ENCODE peak calls at places on chromosomes 11 and 22, in six cellular contexts. R is sigmoid colon, T is suprapubic skin, O is spleen, X is SK-N-SH, I is upper lobe of left lung. K is an unnamed sample.

GRCh38 chr11:19365743-19366410 is 125.1 kb upstream of the E2F8 start:
- DNase-seq in R (no peak), T (no peak), O (no peak), X (no peak), I (no peak), K (no peak)

GRCh38 chr11:116786360-116786759 is 1.5 kb downstream of the ZPR1 start:
- DNase-seq in R (no peak), T (no peak), O (no peak), X (no peak), I (no peak), K (no peak)

GRCh38 chr11:128482512-128483191 is 104.7 kb downstream of the ETS1 start:
- DNase-seq in R (peak), T (no peak), O (no peak), X (no peak), I (no peak), K (no peak)

GRCh38 chr11:64541131-64541530 is 49.9 kb upstream of the SLC22A12 start:
- DNase-seq in R (no peak), T (no peak), O (peak), X (no peak), I (no peak), K (no peak)

GRCh38 chr22:42067706-42068350 is 2.8 kb downstream of the NAGA start:
- DNase-seq in R (no peak), T (no peak), O (peak), X (no peak), I (no peak), K (no peak)

GRCh38 chr11:35946766-35947165 is 2.9 kb downstream of the LDLRAD3 start:
- DNase-seq in R (no peak), T (no peak), O (no peak), X (no peak), I (no peak), K (no peak)

GRCh38 chr22:43253839-43254238 is 66.9 kb upstream of the TTLL12 start:
- DNase-seq in R (no peak), T (no peak), O (no peak), X (no peak), I (no peak), K (no peak)

GRCh38 chr11:121161349-121161917 is 60.4 kb downstream of the TECTA start:
- DNase-seq in R (no peak), T (no peak), O (no peak), X (no peak), I (no peak), K (no peak)

GRCh38 chr11:44466531-44467179 is 98.8 kb upstream of the CD82 start:
- DNase-seq in R (no peak), T (no peak), O (no peak), X (no peak), I (no peak), K (no peak)

GRCh38 chr11:65433657-65434056 is 11.1 kb downstream of the NEAT1 start:
- DNase-seq in R (peak), T (no peak), O (no peak), X (no peak), I (peak), K (no peak)

GRCh38 chr22:32803020-32803758 is 1.7 kb downstream of the TIMP3 start:
- DNase-seq in R (peak), T (no peak), O (no peak), X (no peak), I (no peak), K (no peak)

GRCh38 chr11:128905345-128906184 is 14.4 kb downstream of the KCNJ5 start:
- DNase-seq in R (no peak), T (no peak), O (no peak), X (peak), I (peak), K (peak)

GRCh38 chr11:116930177-116930576 is 92.8 kb upstream of the APOA1 start:
- DNase-seq in R (no peak), T (no peak), O (peak), X (no peak), I (no peak), K (no peak)

GRCh38 chr11:95451682-95452081 is 220.7 kb upstream of the SESN3 start:
- DNase-seq in R (no peak), T (no peak), O (no peak), X (no peak), I (no peak), K (no peak)

GRCh38 chr11:61378713-61379313 is 13.6 kb upstream of the TMEM216 start:
- DNase-seq in R (peak), T (no peak), O (no peak), X (no peak), I (no peak), K (no peak)

GRCh38 chr11:78310500-78310909 is 107.1 kb downstream of the GAB2 start:
- DNase-seq in R (peak), T (no peak), O (no peak), X (no peak), I (no peak), K (peak)

GRCh38 chr11:2988996-2989395 is 3.1 kb downstream of the NAP1L4 start:
- DNase-seq in R (no peak), T (no peak), O (no peak), X (no peak), I (no peak), K (no peak)

GRCh38 chr11:61162092-61162935 is 1.1 kb upstream of the VPS37C start:
- DNase-seq in R (peak), T (peak), O (no peak), X (peak), I (peak), K (no peak)

GRCh38 chr11:129013737-129014475 is 71.2 kb upstream of the TP53AIP1 start:
- DNase-seq in R (no peak), T (no peak), O (no peak), X (no peak), I (no peak), K (no peak)

GRCh38 chr11:78364128-78364751 is 53.4 kb downstream of the GAB2 start:
- DNase-seq in R (no peak), T (no peak), O (no peak), X (no peak), I (no peak), K (no peak)

GRCh38 chr11:73268671-73269271 is 3.4 kb upstream of the P2RY6 start:
- DNase-seq in R (peak), T (no peak), O (no peak), X (no peak), I (no peak), K (no peak)

GRCh38 chr11:14386081-14386480 is 27.1 kb upstream of the RRAS2 start:
- DNase-seq in R (no peak), T (no peak), O (no peak), X (no peak), I (no peak), K (no peak)

GRCh38 chr11:14384338-14384737 is 25.4 kb upstream of the RRAS2 start:
- DNase-seq in R (no peak), T (no peak), O (no peak), X (no peak), I (no peak), K (no peak)

GRCh38 chr11:14390669-14391068 is 31.7 kb upstream of the RRAS2 start:
- DNase-seq in R (no peak), T (no peak), O (no peak), X (no peak), I (no peak), K (no peak)

GRCh38 chr11:14388352-14388751 is 29.4 kb upstream of the RRAS2 start:
- DNase-seq in R (no peak), T (no peak), O (no peak), X (no peak), I (no peak), K (no peak)

GRCh38 chr11:14386895-14387480 is 28.0 kb upstream of the RRAS2 start:
- DNase-seq in R (no peak), T (no peak), O (no peak), X (peak), I (no peak), K (no peak)
- TF ChIP-seq POLR2AphosphoS5 in R (no peak), T (no peak), O (no peak), X (no peak), I (no peak), K (no peak)

GRCh38 chr22:37623075-37624016 is 14.7 kb downstream of the GGA1 start:
- DNase-seq in R (peak), T (no peak), O (peak), X (peak), I (peak), K (peak)
- TF ChIP-seq POLR2AphosphoS5 in R (no peak), T (no peak), O (peak), X (no peak), I (no peak), K (peak)

DNA sequence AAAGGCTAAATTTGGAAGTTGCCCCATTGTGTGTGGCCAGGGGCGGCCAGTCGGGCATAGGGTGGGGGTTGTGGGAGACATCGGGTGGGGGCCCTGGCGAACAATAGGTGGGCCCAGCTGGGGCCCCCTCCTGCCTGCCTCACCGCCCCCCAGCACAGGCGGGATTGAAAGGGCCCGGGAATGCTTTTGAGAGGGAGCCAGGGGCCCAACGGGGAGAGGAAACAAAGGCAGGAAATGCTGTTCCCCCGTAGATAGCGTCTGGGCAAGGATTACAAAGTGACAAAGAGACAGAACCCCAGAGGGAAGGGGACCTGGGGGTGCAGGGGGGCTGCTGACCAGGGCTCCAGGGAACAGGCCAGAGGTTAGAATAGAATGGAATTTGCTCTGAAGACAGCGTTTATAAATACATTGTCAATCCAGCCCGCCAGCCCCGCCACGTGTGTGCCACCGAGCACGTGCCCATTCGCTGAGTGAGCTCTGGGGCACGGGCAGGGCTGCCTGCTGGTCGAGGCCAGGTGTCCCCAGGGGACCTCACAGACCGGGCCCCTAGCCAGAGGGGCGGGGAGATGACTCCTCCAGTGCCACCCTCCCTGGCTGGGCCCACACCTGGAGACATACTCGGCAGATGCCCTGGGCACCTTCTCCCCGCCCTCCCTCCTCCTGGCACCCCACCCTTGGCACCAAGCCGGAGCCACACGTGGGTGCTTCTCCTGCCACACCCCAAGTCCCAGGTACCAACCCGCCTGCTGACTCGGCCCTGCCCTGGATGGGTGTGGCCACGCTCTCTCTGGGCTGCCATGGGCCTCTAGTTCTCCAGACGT is 9.7 kb downstream of the PDGFB start:
- DNase-seq in R (no peak), T (peak), O (no peak), X (no peak), I (peak), K (no peak)
- TF ChIP-seq POLR2AphosphoS5 in R (no peak), T (no peak), O (peak), X (no peak), I (peak), K (no peak)

GRCh38 chr11:932435-932834 is 6.8 kb downstream of the AP2A2 start:
- DNase-seq in R (no peak), T (no peak), O (no peak), X (no peak), I (no peak), K (no peak)
- TF ChIP-seq POLR2AphosphoS5 in R (no peak), T (no peak), O (no peak), X (no peak), I (peak), K (no peak)

GRCh38 chr22:45603631-45604030 is 68.0 kb upstream of the ATXN10 start:
- DNase-seq in R (peak), T (no peak), O (no peak), X (no peak), I (no peak), K (no peak)

GRCh38 chr22:45604239-45604711 is 67.4 kb upstream of the ATXN10 start:
- DNase-seq in R (peak), T (no peak), O (no peak), X (no peak), I (no peak), K (no peak)

GRCh38 chr22:45602004-45602733 is 69.5 kb upstream of the ATXN10 start:
- DNase-seq in R (peak), T (no peak), O (peak), X (peak), I (no peak), K (no peak)

GRCh38 chr22:45600791-45601730 is 70.6 kb upstream of the ATXN10 start:
- DNase-seq in R (peak), T (no peak), O (no peak), X (no peak), I (no peak), K (no peak)

DNA sequence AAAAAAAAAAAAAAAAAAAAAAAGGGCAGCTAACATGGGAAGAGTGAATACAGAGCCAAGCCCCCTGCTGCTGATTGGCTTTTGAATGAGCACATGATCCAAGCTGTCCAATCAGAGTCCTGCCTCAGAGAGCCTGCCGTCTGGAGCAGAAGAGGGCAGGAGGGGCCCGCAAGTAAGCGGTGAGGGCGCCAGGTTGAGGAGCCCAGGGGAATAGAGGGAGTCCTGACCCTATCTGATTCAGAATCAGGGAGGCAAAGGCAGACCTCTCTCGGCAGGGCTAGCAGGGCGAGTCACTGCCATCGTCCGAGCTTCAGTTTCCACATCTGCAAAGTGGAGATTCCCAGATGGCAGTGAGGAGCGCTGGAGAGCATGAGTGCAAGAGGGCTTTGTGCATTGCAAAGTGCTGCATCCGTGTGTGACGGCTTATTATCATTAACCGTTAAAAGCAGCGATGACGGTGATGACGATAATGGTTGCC is 68.8 kb upstream of the ATXN10 start:
- DNase-seq in R (peak), T (no peak), O (peak), X (peak), I (no peak), K (no peak)
- TF ChIP-seq POLR2AphosphoS5 in R (no peak), T (no peak), O (no peak), X (peak), I (no peak), K (no peak)

GRCh38 chr11:76337469-76337868 is 43.5 kb downstream of the THAP12 start:
- DNase-seq in R (no peak), T (no peak), O (no peak), X (no peak), I (no peak), K (no peak)

GRCh38 chr11:76336597-76336996 is 44.3 kb downstream of the THAP12 start:
- DNase-seq in R (no peak), T (no peak), O (no peak), X (no peak), I (no peak), K (no peak)

GRCh38 chr11:76334826-76335389 is 46.0 kb downstream of the THAP12 start:
- DNase-seq in R (no peak), T (no peak), O (no peak), X (no peak), I (no peak), K (no peak)

GRCh38 chr11:76337918-76338317 is 43.0 kb downstream of the THAP12 start:
- DNase-seq in R (no peak), T (no peak), O (no peak), X (no peak), I (no peak), K (no peak)

DNA sequence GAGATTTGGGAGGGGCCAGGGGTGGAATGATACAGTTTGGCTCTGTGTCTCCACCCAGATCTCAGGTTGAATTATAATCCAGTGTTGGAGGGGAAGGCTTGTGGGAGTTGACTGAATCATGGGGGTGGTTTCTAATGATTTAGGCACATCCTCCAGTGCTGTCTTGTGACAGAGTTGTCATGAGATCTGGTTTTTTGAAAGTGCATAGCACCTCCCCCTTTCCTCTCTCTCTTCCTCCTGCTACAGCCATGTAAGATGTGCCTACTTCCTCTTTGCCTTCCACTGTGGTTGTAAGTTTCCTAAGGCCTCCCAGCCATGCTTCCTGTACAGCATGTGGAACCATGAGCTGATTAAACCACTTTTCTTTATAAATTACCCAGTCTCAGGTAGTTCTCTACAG is 45.1 kb downstream of the THAP12 start:
- DNase-seq in R (no peak), T (no peak), O (no peak), X (no peak), I (no peak), K (no peak)
- TF ChIP-seq POLR2AphosphoS5 in R (no peak), T (no peak), O (no peak), X (no peak), I (no peak), K (no peak)

GRCh38 chr11:111969344-111969743 is 32.2 kb downstream of the DIXDC1 start:
- DNase-seq in R (no peak), T (no peak), O (no peak), X (no peak), I (no peak), K (no peak)

GRCh38 chr11:111963786-111964385 is 26.7 kb downstream of the DIXDC1 start:
- DNase-seq in R (no peak), T (no peak), O (no peak), X (no peak), I (no peak), K (no peak)

GRCh38 chr11:111967651-111968050 is 30.5 kb downstream of the DIXDC1 start:
- DNase-seq in R (no peak), T (no peak), O (no peak), X (no peak), I (no peak), K (no peak)

GRCh38 chr11:111961389-111962300 is 24.5 kb downstream of the DIXDC1 start:
- DNase-seq in R (no peak), T (no peak), O (no peak), X (no peak), I (no peak), K (no peak)

DNA sequence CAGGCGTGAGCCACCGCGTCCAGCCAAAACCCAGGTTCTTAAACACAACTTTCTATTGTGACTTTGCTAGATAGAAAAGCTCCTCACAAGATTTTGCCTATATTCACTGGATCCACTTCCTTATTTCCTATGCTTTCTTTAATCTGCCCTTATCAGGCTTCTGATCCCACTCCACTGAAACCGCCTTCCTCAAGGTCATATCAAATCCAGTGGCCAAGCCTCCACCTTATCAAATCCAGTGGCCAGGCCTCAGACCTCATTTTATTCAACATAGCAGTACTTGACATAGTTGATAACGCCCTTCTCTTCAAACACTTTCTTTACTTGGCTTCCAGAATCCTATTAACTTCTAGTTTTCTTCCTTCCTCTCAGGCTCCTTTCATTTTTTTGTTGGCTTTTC is 29.5 kb downstream of the DIXDC1 start:
- DNase-seq in R (no peak), T (no peak), O (no peak), X (no peak), I (no peak), K (no peak)
- TF ChIP-seq POLR2AphosphoS5 in R (no peak), T (no peak), O (no peak), X (no peak), I (no peak), K (no peak)

GRCh38 chr11:125624756-125625213 is at the start of gene CHEK1:
- DNase-seq in R (no peak), T (no peak), O (no peak), X (no peak), I (no peak), K (no peak)

GRCh38 chr11:125625225-125625593 is 246 bp downstream of the CHEK1 start:
- DNase-seq in R (no peak), T (no peak), O (no peak), X (no peak), I (no peak), K (no peak)

GRCh38 chr11:125618383-125618782 is 6.6 kb upstream of the CHEK1 start:
- DNase-seq in R (no peak), T (no peak), O (no peak), X (no peak), I (no peak), K (no peak)

GRCh38 chr11:125623064-125623463 is 1.9 kb upstream of the CHEK1 start:
- DNase-seq in R (no peak), T (no peak), O (no peak), X (no peak), I (no peak), K (no peak)

GRCh38 chr11:125621995-125622394 is 3.0 kb upstream of the CHEK1 start:
- DNase-seq in R (no peak), T (no peak), O (no peak), X (no peak), I (no peak), K (no peak)
- TF ChIP-seq POLR2AphosphoS5 in R (no peak), T (no peak), O (no peak), X (no peak), I (no peak), K (no peak)

GRCh38 chr22:39212721-39213376 is 31.9 kb downstream of the PDGFB start:
- DNase-seq in R (peak), T (peak), O (peak), X (no peak), I (peak), K (no peak)
- TF ChIP-seq POLR2AphosphoS5 in R (no peak), T (no peak), O (no peak), X (no peak), I (no peak), K (no peak)

GRCh38 chr22:50250555-50251471 is at the start of gene HDAC10:
- DNase-seq in R (peak), T (no peak), O (peak), X (peak), I (peak), K (peak)
- TF ChIP-seq POLR2AphosphoS5 in R (peak), T (no peak), O (peak), X (peak), I (peak), K (peak)